ENCODE peak calls at places on chromosome 20, in ten cellular contexts. W, G, V, J, A, M, U, K, C and Y are unnamed samples.

GRCh38 chr20:62267543-62267942 is 29.2 kb downstream of the OSBPL2 start:
- DNase-seq in W (no peak), G (peak), V (no peak), J (peak), A (no peak), M (no peak), U (no peak), K (no peak), C (no peak), Y (no peak)

GRCh38 chr20:40986774-40987173 is 41.8 kb upstream of the TOP1 start:
- DNase-seq in W (no peak), G (no peak), V (peak), J (no peak), A (no peak), M (peak), U (no peak), K (no peak), C (no peak), Y (no peak)

GRCh38 chr20:45337367-45338120 is 10.7 kb downstream of the SDC4 start:
- DNase-seq in W (peak), G (peak), V (no peak), J (peak), A (peak), M (no peak), U (no peak), K (peak), C (peak), Y (peak)

GRCh38 chr20:56001106-56001785 is 4.1 kb downstream of the CBLN4 start:
- DNase-seq in W (no peak), G (no peak), V (no peak), J (no peak), A (no peak), M (no peak), U (no peak), K (no peak), C (no peak), Y (no peak)

GRCh38 chr20:58712116-58712822 is 19.7 kb downstream of the NPEPL1 start:
- DNase-seq in W (peak), G (no peak), V (no peak), J (no peak), A (no peak), M (no peak), U (peak), K (no peak), C (no peak), Y (peak)

GRCh38 chr20:47454298-47455132 is 47.2 kb upstream of the NCOA3 start:
- DNase-seq in W (peak), G (no peak), V (no peak), J (no peak), A (no peak), M (no peak), U (no peak), K (peak), C (peak), Y (no peak)

GRCh38 chr20:38985603-38986170 is 23.5 kb downstream of the DHX35 start:
- DNase-seq in W (no peak), G (no peak), V (no peak), J (no peak), A (peak), M (peak), U (no peak), K (peak), C (peak), Y (no peak)

GRCh38 chr20:42018979-42019378 is 400.8 kb upstream of the CHD6 start:
- DNase-seq in W (no peak), G (no peak), V (no peak), J (no peak), A (no peak), M (peak), U (no peak), K (no peak), C (peak), Y (no peak)

GRCh38 chr20:37992802-37993538 is 40.3 kb downstream of the TTI1 start:
- DNase-seq in W (no peak), G (peak), V (no peak), J (peak), A (peak), M (peak), U (peak), K (peak), C (peak), Y (no peak)

GRCh38 chr20:46056027-46056833 is 27.2 kb downstream of the SLC12A5 start:
- DNase-seq in W (no peak), G (no peak), V (no peak), J (no peak), A (no peak), M (no peak), U (no peak), K (no peak), C (no peak), Y (no peak)

GRCh38 chr20:5000263-5001173 is 792 bp downstream of the SLC23A2 start:
- DNase-seq in W (peak), G (peak), V (peak), J (peak), A (no peak), M (no peak), U (peak), K (no peak), C (no peak), Y (peak)

GRCh38 chr20:56764671-56765070 is 135.6 kb downstream of the TFAP2C start:
- DNase-seq in W (no peak), G (no peak), V (no peak), J (no peak), A (no peak), M (no peak), U (no peak), K (no peak), C (no peak), Y (no peak)

GRCh38 chr20:34029415-34029814 is 35.7 kb downstream of the RALY start:
- DNase-seq in W (no peak), G (no peak), V (no peak), J (no peak), A (no peak), M (no peak), U (no peak), K (no peak), C (no peak), Y (no peak)

GRCh38 chr20:10498196-10498595 is 63.1 kb downstream of the SLX4IP start:
- DNase-seq in W (no peak), G (no peak), V (no peak), J (no peak), A (no peak), M (no peak), U (no peak), K (no peak), C (no peak), Y (no peak)

GRCh38 chr20:9215539-9215938 is 146.7 kb downstream of the PLCB4 start:
- DNase-seq in W (no peak), G (no peak), V (no peak), J (no peak), A (no peak), M (peak), U (no peak), K (no peak), C (no peak), Y (no peak)

GRCh38 chr20:32828029-32828666 is 8.4 kb downstream of the MAPRE1 start:
- DNase-seq in W (no peak), G (no peak), V (no peak), J (no peak), A (no peak), M (no peak), U (no peak), K (no peak), C (no peak), Y (no peak)

GRCh38 chr20:36591854-36592641 is 13.5 kb upstream of the RAB5IF start:
- DNase-seq in W (no peak), G (no peak), V (no peak), J (no peak), A (no peak), M (no peak), U (peak), K (peak), C (peak), Y (no peak)

GRCh38 chr20:48767269-48767960 is 60.4 kb downstream of the PREX1 start:
- DNase-seq in W (no peak), G (no peak), V (no peak), J (no peak), A (no peak), M (no peak), U (no peak), K (no peak), C (no peak), Y (no peak)

GRCh38 chr20:44494266-44494665 is 18.6 kb downstream of the TTPAL start:
- DNase-seq in W (no peak), G (no peak), V (no peak), J (no peak), A (no peak), M (peak), U (no peak), K (no peak), C (no peak), Y (no peak)

GRCh38 chr20:25039697-25040437 is 18.1 kb downstream of the ACSS1 start:
- DNase-seq in W (peak), G (peak), V (no peak), J (peak), A (no peak), M (no peak), U (peak), K (peak), C (peak), Y (peak)

GRCh38 chr20:41701596-41702350 is 83.6 kb upstream of the CHD6 start:
- DNase-seq in W (no peak), G (no peak), V (no peak), J (no peak), A (no peak), M (no peak), U (no peak), K (no peak), C (no peak), Y (no peak)

GRCh38 chr20:25454153-25454900 is 46.9 kb downstream of the GINS1 start:
- DNase-seq in W (no peak), G (no peak), V (no peak), J (no peak), A (no peak), M (no peak), U (no peak), K (no peak), C (no peak), Y (no peak)

GRCh38 chr20:37349517-37350491 is 3.9 kb downstream of the SRC start:
- DNase-seq in W (no peak), G (no peak), V (no peak), J (no peak), A (no peak), M (peak), U (no peak), K (peak), C (peak), Y (no peak)

GRCh38 chr20:58596244-58597010 is 54.7 kb upstream of the STX16 start:
- DNase-seq in W (no peak), G (no peak), V (no peak), J (no peak), A (no peak), M (no peak), U (no peak), K (no peak), C (no peak), Y (no peak)

GRCh38 chr20:32820000-32820697 is 395 bp downstream of the MAPRE1 start:
- DNase-seq in W (peak), G (peak), V (peak), J (peak), A (no peak), M (peak), U (peak), K (peak), C (no peak), Y (peak)

GRCh38 chr20:32789896-32790750 is 27.9 kb downstream of the DNMT3B start:
- DNase-seq in W (peak), G (peak), V (no peak), J (peak), A (peak), M (peak), U (peak), K (peak), C (peak), Y (peak)

GRCh38 chr20:9301129-9302072 is 213.0 kb upstream of the LAMP5 start:
- DNase-seq in W (no peak), G (no peak), V (no peak), J (no peak), A (no peak), M (no peak), U (peak), K (peak), C (peak), Y (no peak)

GRCh38 chr20:63394069-63394468 is 32.9 kb upstream of the CHRNA4 start:
- DNase-seq in W (no peak), G (no peak), V (no peak), J (no peak), A (no peak), M (no peak), U (no peak), K (peak), C (peak), Y (no peak)

GRCh38 chr20:33658510-33658909 is 3.6 kb upstream of the C20orf144 start:
- DNase-seq in W (no peak), G (peak), V (no peak), J (no peak), A (no peak), M (no peak), U (no peak), K (no peak), C (no peak), Y (peak)

GRCh38 chr20:62359491-62360121 is 7.5 kb downstream of the LAMA5 start:
- DNase-seq in W (peak), G (peak), V (no peak), J (peak), A (no peak), M (no peak), U (no peak), K (peak), C (peak), Y (no peak)

GRCh38 chr20:18738055-18738454 is 75.5 kb upstream of the SCP2D1 start:
- DNase-seq in W (no peak), G (no peak), V (no peak), J (no peak), A (no peak), M (no peak), U (no peak), K (peak), C (peak), Y (no peak)

GRCh38 chr20:57250607-57251343 is 15.7 kb downstream of the BMP7 start:
- DNase-seq in W (no peak), G (no peak), V (no peak), J (no peak), A (no peak), M (peak), U (no peak), K (no peak), C (no peak), Y (no peak)

GRCh38 chr20:59017493-59018231 is 1.6 kb upstream of the TUBB1 start:
- DNase-seq in W (peak), G (no peak), V (no peak), J (no peak), A (no peak), M (no peak), U (no peak), K (no peak), C (no peak), Y (no peak)

GRCh38 chr20:24432057-24432456 is 37.4 kb upstream of the SYNDIG1 start:
- DNase-seq in W (no peak), G (no peak), V (no peak), J (no peak), A (no peak), M (no peak), U (no peak), K (no peak), C (no peak), Y (no peak)

GRCh38 chr20:37314099-37314498 is 24.6 kb downstream of the MANBAL start:
- DNase-seq in W (no peak), G (no peak), V (no peak), J (no peak), A (no peak), M (no peak), U (no peak), K (no peak), C (no peak), Y (no peak)

GRCh38 chr20:19758888-19759331 is 852 bp downstream of the RIN2 start:
- DNase-seq in W (peak), G (peak), V (no peak), J (peak), A (no peak), M (no peak), U (peak), K (peak), C (peak), Y (peak)

GRCh38 chr20:4997207-4997606 is 4.1 kb downstream of the SLC23A2 start:
- DNase-seq in W (peak), G (no peak), V (no peak), J (no peak), A (no peak), M (no peak), U (no peak), K (no peak), C (no peak), Y (no peak)

GRCh38 chr20:62392077-62392418 is 5.1 kb downstream of the RPS21 start:
- DNase-seq in W (no peak), G (no peak), V (no peak), J (no peak), A (no peak), M (no peak), U (no peak), K (no peak), C (no peak), Y (no peak)

DNA sequence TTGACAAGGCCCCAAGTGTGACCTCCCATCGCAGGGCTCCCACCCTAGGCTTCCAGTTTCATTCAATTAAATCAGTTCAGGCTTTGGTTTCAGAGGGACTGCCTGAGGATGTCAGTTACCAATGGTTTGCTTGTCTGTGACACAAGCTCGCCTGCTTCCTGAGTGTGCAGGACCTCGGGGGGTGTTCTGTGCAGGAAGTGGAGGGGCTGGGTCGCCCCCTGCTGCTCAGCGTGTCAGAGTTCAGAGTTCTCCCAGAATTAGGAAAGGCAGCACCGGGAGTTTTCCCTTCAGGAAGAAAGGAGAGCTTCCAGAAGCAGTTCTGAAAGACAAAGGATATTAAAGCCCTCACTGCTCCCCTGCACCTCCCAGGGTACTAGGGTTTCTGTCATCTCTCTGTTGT is 50.8 kb upstream of the TGM3 start:
- DNase-seq in W (no peak), G (no peak), V (no peak), J (no peak), A (no peak), M (no peak), U (no peak), K (no peak), C (no peak), Y (no peak)
- TF ChIP-seq CTCF in W (no peak), G (no peak), V (no peak), J (no peak), A (no peak), M (no peak), U (no peak), K (no peak), C (no peak), Y (no peak)

GRCh38 chr20:1185781-1186334 is 1.1 kb upstream of the TMEM74B start:
- DNase-seq in W (no peak), G (peak), V (no peak), J (no peak), A (no peak), M (peak), U (peak), K (peak), C (peak), Y (no peak)
- TF ChIP-seq CTCF in W (peak), G (peak), V (peak), J (peak), A (peak), M (peak), U (no peak), K (peak), C (peak), Y (no peak)

GRCh38 chr20:35394271-35394670 is 17.5 kb downstream of the UQCC1 start:
- DNase-seq in W (no peak), G (no peak), V (no peak), J (no peak), A (no peak), M (no peak), U (no peak), K (no peak), C (no peak), Y (no peak)

GRCh38 chr20:35398660-35399144 is 13.1 kb downstream of the UQCC1 start:
- DNase-seq in W (no peak), G (no peak), V (no peak), J (no peak), A (peak), M (no peak), U (no peak), K (peak), C (peak), Y (no peak)

GRCh38 chr20:35395728-35396127 is 16.0 kb downstream of the UQCC1 start:
- DNase-seq in W (no peak), G (no peak), V (no peak), J (no peak), A (peak), M (no peak), U (no peak), K (peak), C (peak), Y (no peak)
- TF ChIP-seq CTCF in W (no peak), G (no peak), V (no peak), J (no peak), A (peak), M (no peak), U (no peak), K (peak), C (peak), Y (no peak)

DNA sequence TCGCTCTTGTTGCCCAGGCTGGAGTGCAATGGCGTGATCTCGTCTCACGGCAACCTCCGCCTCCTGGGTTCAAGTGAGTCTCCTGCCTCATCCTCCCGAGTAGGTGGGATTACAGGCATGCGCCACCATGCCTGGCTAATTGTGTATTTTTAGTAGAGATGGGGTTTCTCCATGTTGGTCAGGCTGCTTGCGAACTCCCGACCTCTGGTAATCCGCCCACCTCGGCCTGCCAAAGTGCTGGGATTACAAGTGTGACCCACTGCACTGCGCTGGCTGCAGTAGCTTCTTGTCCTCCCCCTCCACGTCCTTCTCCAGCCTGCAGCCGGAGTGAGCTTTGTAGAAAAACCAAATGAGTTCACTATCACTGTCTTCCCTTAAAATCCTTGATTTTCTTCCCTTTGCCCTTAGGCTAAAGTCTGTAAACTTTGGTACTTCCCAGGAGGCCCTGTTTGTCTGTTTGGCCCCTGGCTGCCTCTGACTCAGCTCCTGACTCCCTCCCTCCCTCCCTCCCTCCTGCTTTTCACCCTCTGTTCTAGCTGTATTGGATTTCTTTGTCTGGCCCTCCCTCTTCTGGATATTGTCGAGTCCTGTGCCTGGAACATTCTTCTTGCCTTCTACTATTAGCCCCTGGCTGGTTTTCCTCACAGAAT is 12.9 kb downstream of the PARD6B start:
- DNase-seq in W (peak), G (peak), V (no peak), J (peak), A (peak), M (no peak), U (peak), K (peak), C (peak), Y (peak)
- TF ChIP-seq CTCF in W (peak), G (peak), V (no peak), J (peak), A (peak), M (no peak), U (no peak), K (peak), C (peak), Y (no peak)